ENCODE peak calls at places on chromosome 4, in ten cellular contexts. H, G, P, A, E, O, D, W, R and T are unnamed samples.

GRCh38 chr4:8378101-8378724 is 62.3 kb downstream of the ACOX3 start:
- DNase-seq in H (no peak), G (no peak), P (no peak), A (no peak), E (no peak), O (no peak), D (no peak), W (no peak), R (no peak), T (no peak)

GRCh38 chr4:48138936-48139335 is 4.9 kb upstream of the TXK start:
- DNase-seq in H (no peak), G (no peak), P (no peak), A (peak), E (no peak), O (no peak), D (no peak), W (no peak), R (peak), T (no peak)

GRCh38 chr4:3532714-3533336 is 603 bp upstream of the LRPAP1 start:
- DNase-seq in H (no peak), G (no peak), P (no peak), A (no peak), E (peak), O (no peak), D (no peak), W (peak), R (no peak), T (peak)

GRCh38 chr4:151485541-151486131 is 76.7 kb downstream of the FHIP1A start:
- DNase-seq in H (peak), G (peak), P (no peak), A (no peak), E (peak), O (peak), D (no peak), W (peak), R (no peak), T (no peak)

GRCh38 chr4:3879681-3880594 is 113.8 kb downstream of the ADRA2C start:
- DNase-seq in H (no peak), G (peak), P (no peak), A (no peak), E (no peak), O (peak), D (no peak), W (no peak), R (peak), T (no peak)

GRCh38 chr4:113555868-113556267 is 205.7 kb downstream of the CAMK2D start:
- DNase-seq in H (no peak), G (no peak), P (no peak), A (no peak), E (no peak), O (no peak), D (peak), W (no peak), R (no peak), T (no peak)

GRCh38 chr4:73450398-73451004 is 14.5 kb downstream of the AFP start:
- DNase-seq in H (peak), G (peak), P (peak), A (no peak), E (peak), O (peak), D (no peak), W (peak), R (no peak), T (peak)

GRCh38 chr4:147498031-147498700 is 17.3 kb downstream of the EDNRA start:
- DNase-seq in H (peak), G (no peak), P (no peak), A (no peak), E (no peak), O (peak), D (no peak), W (no peak), R (no peak), T (no peak)

GRCh38 chr4:99087887-99088484 is 602 bp downstream of the ADH5 start:
- DNase-seq in H (peak), G (peak), P (peak), A (no peak), E (peak), O (peak), D (peak), W (no peak), R (no peak), T (peak)

GRCh38 chr4:8325284-8325973 is 55.9 kb downstream of the HTRA3 start:
- DNase-seq in H (no peak), G (no peak), P (no peak), A (no peak), E (no peak), O (no peak), D (no peak), W (peak), R (no peak), T (no peak)

GRCh38 chr4:7894677-7895181 is 44.9 kb downstream of the AFAP1 start:
- DNase-seq in H (no peak), G (no peak), P (peak), A (no peak), E (no peak), O (no peak), D (no peak), W (no peak), R (no peak), T (no peak)

GRCh38 chr4:169620846-169621228 is 459 bp downstream of the CLCN3 start:
- DNase-seq in H (no peak), G (peak), P (peak), A (peak), E (peak), O (peak), D (peak), W (peak), R (no peak), T (peak)

GRCh38 chr4:90815569-90815968 is 688.4 kb downstream of the CCSER1 start:
- DNase-seq in H (no peak), G (no peak), P (no peak), A (no peak), E (no peak), O (no peak), D (no peak), W (no peak), R (no peak), T (no peak)

GRCh38 chr4:151675366-151676060 is 85.3 kb downstream of the GATB start:
- DNase-seq in H (no peak), G (peak), P (no peak), A (no peak), E (no peak), O (no peak), D (peak), W (no peak), R (no peak), T (peak)

GRCh38 chr4:3387943-3388348 is 53.8 kb upstream of the HGFAC start:
- DNase-seq in H (peak), G (peak), P (no peak), A (no peak), E (peak), O (peak), D (peak), W (peak), R (peak), T (no peak)

GRCh38 chr4:4424499-4425115 is 37.7 kb downstream of the NSG1 start:
- DNase-seq in H (no peak), G (no peak), P (no peak), A (no peak), E (no peak), O (no peak), D (no peak), W (peak), R (no peak), T (no peak)

GRCh38 chr4:74444891-74445642 is at the start of gene AREG:
- DNase-seq in H (peak), G (peak), P (peak), A (peak), E (peak), O (peak), D (peak), W (peak), R (peak), T (peak)

GRCh38 chr4:149523039-149523438 is 292.6 kb downstream of the IQCM start:
- DNase-seq in H (peak), G (no peak), P (no peak), A (no peak), E (peak), O (no peak), D (no peak), W (no peak), R (no peak), T (no peak)

GRCh38 chr4:88097781-88098180 is 60.7 kb downstream of the ABCG2 start:
- DNase-seq in H (peak), G (no peak), P (no peak), A (no peak), E (no peak), O (no peak), D (no peak), W (no peak), R (no peak), T (no peak)

GRCh38 chr4:25346913-25347312 is 30.1 kb upstream of the ANAPC4 start:
- DNase-seq in H (no peak), G (no peak), P (no peak), A (no peak), E (no peak), O (no peak), D (no peak), W (no peak), R (peak), T (no peak)

GRCh38 chr4:1347410-1347864 is 429 bp downstream of the UVSSA start:
- DNase-seq in H (peak), G (peak), P (peak), A (no peak), E (peak), O (peak), D (peak), W (peak), R (peak), T (no peak)

GRCh38 chr4:6222761-6223292 is 22.5 kb upstream of the JAKMIP1 start:
- DNase-seq in H (no peak), G (peak), P (peak), A (no peak), E (peak), O (no peak), D (peak), W (peak), R (no peak), T (peak)

GRCh38 chr4:168522829-168523228 is 26.0 kb downstream of the PALLD start:
- DNase-seq in H (no peak), G (no peak), P (no peak), A (no peak), E (no peak), O (no peak), D (no peak), W (no peak), R (no peak), T (no peak)

GRCh38 chr4:112910109-112910736 is 139.2 kb upstream of the ANK2 start:
- DNase-seq in H (no peak), G (no peak), P (no peak), A (no peak), E (no peak), O (peak), D (peak), W (no peak), R (peak), T (peak)

GRCh38 chr4:82765134-82765533 is 33.5 kb downstream of the SCD5 start:
- DNase-seq in H (no peak), G (no peak), P (no peak), A (no peak), E (no peak), O (no peak), D (no peak), W (no peak), R (no peak), T (no peak)

GRCh38 chr4:29805245-29805644 is 914.9 kb upstream of the PCDH7 start:
- DNase-seq in H (peak), G (no peak), P (peak), A (no peak), E (peak), O (no peak), D (no peak), W (peak), R (no peak), T (peak)

GRCh38 chr4:89767924-89768323 is 69.0 kb downstream of the SNCA start:
- DNase-seq in H (no peak), G (no peak), P (no peak), A (no peak), E (no peak), O (no peak), D (no peak), W (no peak), R (no peak), T (no peak)

GRCh38 chr4:122384245-122384644 is 5.4 kb downstream of the ADAD1 start:
- DNase-seq in H (no peak), G (no peak), P (no peak), A (no peak), E (no peak), O (no peak), D (no peak), W (no peak), R (no peak), T (no peak)

GRCh38 chr4:53905281-53905934 is 159.0 kb downstream of the CHIC2 start:
- DNase-seq in H (no peak), G (no peak), P (no peak), A (no peak), E (no peak), O (no peak), D (no peak), W (no peak), R (no peak), T (no peak)

GRCh38 chr4:105002278-105002677 is 144.4 kb upstream of the TET2 start:
- DNase-seq in H (no peak), G (peak), P (no peak), A (no peak), E (no peak), O (no peak), D (no peak), W (peak), R (no peak), T (peak)

GRCh38 chr4:3257125-3257690 is 8.2 kb downstream of the MSANTD1 start:
- DNase-seq in H (no peak), G (no peak), P (peak), A (no peak), E (no peak), O (no peak), D (no peak), W (peak), R (peak), T (no peak)

GRCh38 chr4:85257817-85258216 is 217.1 kb upstream of the ARHGAP24 start:
- DNase-seq in H (no peak), G (no peak), P (no peak), A (no peak), E (no peak), O (no peak), D (no peak), W (no peak), R (no peak), T (no peak)

GRCh38 chr4:38122060-38122459 is 161.9 kb downstream of the PTTG2 start:
- DNase-seq in H (no peak), G (no peak), P (no peak), A (no peak), E (no peak), O (no peak), D (no peak), W (no peak), R (no peak), T (peak)

GRCh38 chr4:101835121-101835904 is 44.8 kb downstream of the BANK1 start:
- DNase-seq in H (peak), G (no peak), P (peak), A (no peak), E (no peak), O (peak), D (peak), W (no peak), R (no peak), T (no peak)

GRCh38 chr4:10077101-10077491 is 39.5 kb downstream of the WDR1 start:
- DNase-seq in H (no peak), G (no peak), P (no peak), A (no peak), E (no peak), O (no peak), D (no peak), W (peak), R (no peak), T (no peak)